ENCODE peak calls at places on chromosomes 1 and 21, in four cellular contexts. V, U, T and D are unnamed samples.
A peak's percentile ranks its signal among the peaks of the same experiment; 100 is the strongest.

GRCh38 chr21:29827236-29827635 is 112.6 kb downstream of the GRIK1 start:
- DNase-seq in V (no peak), U (no peak), T (no peak), D (no peak)

GRCh38 chr1:64043328-64043727 is 160.1 kb upstream of the UBE2U start:
- DNase-seq in V (no peak), U (no peak), T (no peak), D (no peak)

GRCh38 chr1:229620876-229621275 is 5.0 kb downstream of the TAF5L start:
- DNase-seq in V (no peak), U (no peak), T (no peak), D (no peak)

GRCh38 chr1:158248771-158249170 is 5.5 kb upstream of the CD1A start:
- DNase-seq in V (no peak), U (no peak), T (no peak), D (no peak)

GRCh38 chr1:92711473-92712165 is 73.3 kb downstream of the EVI5 start:
- DNase-seq in V (no peak), U (no peak), T (no peak), D (no peak)

GRCh38 chr21:42101246-42101645 is 30.1 kb downstream of the UMODL1 start:
- DNase-seq in V (no peak), U (no peak), T (no peak), D (no peak)

GRCh38 chr1:154097873-154098272 is 57.0 kb downstream of the NUP210L start:
- DNase-seq in V (no peak), U (no peak), T (no peak), D (no peak)

GRCh38 chr1:189637041-189637440 is 840.6 kb downstream of the BRINP3 start:
- DNase-seq in V (no peak), U (no peak), T (no peak), D (no peak)

GRCh38 chr1:39981957-39982356 is 27.0 kb downstream of the MFSD2A start:
- DNase-seq in V (no peak), U (no peak), T (no peak), D (no peak)

GRCh38 chr21:37365657-37366487 is 701 bp upstream of the DYRK1A start:
- DNase-seq in V (peak; percentile 70), U (peak; percentile 71), T (peak; percentile 67), D (peak; percentile 65)

GRCh38 chr1:39509360-39510009 is 18.0 kb downstream of the BMP8A start:
- DNase-seq in V (no peak), U (no peak), T (peak; percentile 15), D (no peak)